ENCODE peak calls at places on chromosomes 7 and 10, in four cellular contexts. One of them, this sample, is unnamed.

GRCh38 chr7:131921016-131921415 is 364.6 kb upstream of the PODXL start:
- DNase-seq in heart right ventricle: no peak
- DNase-seq in cardiac fibroblast: no peak
- DNase-seq in ascending aorta: no peak
- DNase-seq in this sample: no peak

GRCh38 chr10:17685227-17685840 is 41.4 kb downstream of the STAM start:
- DNase-seq in heart right ventricle: no peak
- DNase-seq in cardiac fibroblast: no peak
- DNase-seq in ascending aorta: no peak
- DNase-seq in this sample: peak

GRCh38 chr10:132691711-132692153 is 94.2 kb downstream of the NKX6-2 start:
- DNase-seq in heart right ventricle: no peak
- DNase-seq in cardiac fibroblast: no peak
- DNase-seq in ascending aorta: peak
- DNase-seq in this sample: no peak

GRCh38 chr10:110498087-110498981 is 627 bp downstream of the DUSP5 start:
- DNase-seq in heart right ventricle: peak
- DNase-seq in cardiac fibroblast: peak
- DNase-seq in ascending aorta: peak
- DNase-seq in this sample: peak

GRCh38 chr10:97174937-97175336 is 10.8 kb downstream of the SLIT1 start:
- DNase-seq in heart right ventricle: no peak
- DNase-seq in cardiac fibroblast: no peak
- DNase-seq in ascending aorta: no peak
- DNase-seq in this sample: no peak

GRCh38 chr7:110841840-110842579 is 248.9 kb upstream of the LRRN3 start:
- DNase-seq in heart right ventricle: no peak
- DNase-seq in cardiac fibroblast: no peak
- DNase-seq in ascending aorta: no peak
- DNase-seq in this sample: no peak

GRCh38 chr7:90337106-90337505 is 9.4 kb upstream of the GTPBP10 start:
- DNase-seq in heart right ventricle: no peak
- DNase-seq in cardiac fibroblast: no peak
- DNase-seq in ascending aorta: no peak
- DNase-seq in this sample: no peak

GRCh38 chr10:89306019-89306418 is 4.2 kb downstream of the IFIT2 start:
- DNase-seq in heart right ventricle: no peak
- DNase-seq in cardiac fibroblast: no peak
- DNase-seq in ascending aorta: no peak
- DNase-seq in this sample: no peak

GRCh38 chr10:89651205-89651915 is 6.3 kb upstream of the PANK1 start:
- DNase-seq in heart right ventricle: no peak
- DNase-seq in cardiac fibroblast: no peak
- DNase-seq in ascending aorta: no peak
- DNase-seq in this sample: no peak

GRCh38 chr10:124911124-124912051 is 30.5 kb upstream of the ZRANB1 start:
- DNase-seq in heart right ventricle: peak
- DNase-seq in cardiac fibroblast: peak
- DNase-seq in ascending aorta: no peak
- DNase-seq in this sample: no peak

GRCh38 chr10:71745659-71746250 is 26.2 kb upstream of the C10orf105 start:
- DNase-seq in heart right ventricle: no peak
- DNase-seq in cardiac fibroblast: no peak
- DNase-seq in ascending aorta: no peak
- DNase-seq in this sample: no peak

GRCh38 chr10:114538544-114538906 is 119.5 kb downstream of the ABLIM1 start:
- DNase-seq in heart right ventricle: no peak
- DNase-seq in cardiac fibroblast: no peak
- DNase-seq in ascending aorta: no peak
- DNase-seq in this sample: no peak

GRCh38 chr7:2641406-2642393 is 9.9 kb downstream of the TTYH3 start:
- DNase-seq in heart right ventricle: peak
- DNase-seq in cardiac fibroblast: peak
- DNase-seq in ascending aorta: peak
- DNase-seq in this sample: peak

GRCh38 chr10:19817251-19818046 is 1.2 kb downstream of the PLXDC2 start:
- DNase-seq in heart right ventricle: peak
- DNase-seq in cardiac fibroblast: no peak
- DNase-seq in ascending aorta: no peak
- DNase-seq in this sample: peak
- TF ChIP-seq CTCF in heart right ventricle: no peak
- TF ChIP-seq CTCF in cardiac fibroblast: peak
- TF ChIP-seq CTCF in ascending aorta: no peak
- TF ChIP-seq CTCF in this sample: no peak

GRCh38 chr10:122113161-122113944 is 124.4 kb downstream of the TACC2 start:
- DNase-seq in heart right ventricle: peak
- DNase-seq in cardiac fibroblast: peak
- DNase-seq in ascending aorta: peak
- DNase-seq in this sample: peak
- TF ChIP-seq CTCF in heart right ventricle: peak
- TF ChIP-seq CTCF in cardiac fibroblast: peak
- TF ChIP-seq CTCF in ascending aorta: peak
- TF ChIP-seq CTCF in this sample: no peak

GRCh38 chr10:93386496-93387369 is 95.4 kb downstream of the MYOF start:
- DNase-seq in heart right ventricle: no peak
- DNase-seq in cardiac fibroblast: peak
- DNase-seq in ascending aorta: no peak
- DNase-seq in this sample: peak
- TF ChIP-seq CTCF in heart right ventricle: no peak
- TF ChIP-seq CTCF in cardiac fibroblast: peak
- TF ChIP-seq CTCF in ascending aorta: no peak
- TF ChIP-seq CTCF in this sample: no peak

GRCh38 chr10:30784896-30785605 is 155.5 kb upstream of the LYZL2 start:
- DNase-seq in heart right ventricle: peak
- DNase-seq in cardiac fibroblast: peak
- DNase-seq in ascending aorta: peak
- DNase-seq in this sample: peak
- TF ChIP-seq CTCF in heart right ventricle: no peak
- TF ChIP-seq CTCF in cardiac fibroblast: no peak
- TF ChIP-seq CTCF in ascending aorta: no peak
- TF ChIP-seq CTCF in this sample: no peak

This sample was measured in GM13976.